ENCODE peak calls at places on chromosomes 12 and 14, in six cellular contexts. Y is IMR-90, Z is astrocyte of the cerebellum, E is uterus, C is PC-3, M is left ventricle myocardium inferior. N is an unnamed sample.

GRCh38 chr12:111304642-111305071 is 64.2 kb downstream of the PHETA1 start:
- DNase-seq in Y (no peak), Z (no peak), E (no peak), C (peak; percentile 38), M (no peak), N (no peak)

GRCh38 chr14:105294142-105294597 is 6.6 kb downstream of the BRF1 start:
- DNase-seq in Y (peak; percentile 50), Z (no peak), E (no peak), C (no peak), M (peak; percentile 82), N (no peak)

GRCh38 chr12:9198012-9198411 is 10.2 kb downstream of the PZP start:
- DNase-seq in Y (no peak), Z (no peak), E (no peak), C (no peak), M (no peak), N (no peak)

GRCh38 chr12:104352106-104352713 is 48.7 kb downstream of the EID3 start:
- DNase-seq in Y (peak; percentile 64), Z (no peak), E (no peak), C (no peak), M (no peak), N (no peak)

GRCh38 chr12:50105913-50106450 is 2.2 kb downstream of the GPD1 start:
- DNase-seq in Y (no peak), Z (no peak), E (no peak), C (no peak), M (no peak), N (no peak)

GRCh38 chr12:31740618-31741017 is 11.8 kb upstream of the AMN1 start:
- DNase-seq in Y (no peak), Z (no peak), E (no peak), C (no peak), M (no peak), N (no peak)

GRCh38 chr12:27564612-27565213 is 40.7 kb downstream of the PPFIBP1 start:
- DNase-seq in Y (no peak), Z (no peak), E (no peak), C (peak; percentile 44), M (no peak), N (no peak)

GRCh38 chr14:99733221-99733550 is 49.1 kb downstream of the CYP46A1 start:
- DNase-seq in Y (no peak), Z (no peak), E (peak; percentile 6), C (no peak), M (no peak), N (no peak)

GRCh38 chr12:132436791-132437251 is 53.1 kb upstream of the FBRSL1 start:
- DNase-seq in Y (no peak), Z (no peak), E (no peak), C (no peak), M (no peak), N (no peak)

GRCh38 chr14:86911506-86911905 is 1081.5 kb downstream of the GALC start:
- DNase-seq in Y (no peak), Z (no peak), E (no peak), C (no peak), M (no peak), N (no peak)

GRCh38 chr14:101500061-101500460 is 61.2 kb upstream of the DIO3 start:
- DNase-seq in Y (no peak), Z (no peak), E (peak; percentile 4), C (no peak), M (no peak), N (no peak)

GRCh38 chr12:49882248-49882850 is 21.4 kb downstream of the FAIM2 start:
- DNase-seq in Y (no peak), Z (no peak), E (no peak), C (no peak), M (no peak), N (no peak)

GRCh38 chr12:109632299-109632698 is 58.7 kb downstream of the MVK start:
- DNase-seq in Y (no peak), Z (no peak), E (no peak), C (no peak), M (no peak), N (no peak)

GRCh38 chr14:56135001-56135400 is 16.8 kb downstream of the PELI2 start:
- DNase-seq in Y (no peak), Z (no peak), E (no peak), C (no peak), M (no peak), N (no peak)

GRCh38 chr12:116426391-116427136 is 132.6 kb upstream of the MAP1LC3B2 start:
- DNase-seq in Y (peak; percentile 98), Z (peak; percentile 96), E (peak; percentile 88), C (peak; percentile 99), M (peak; percentile 35), N (peak; percentile 96)
- TF ChIP-seq CTCF in Y (peak; percentile 63), Z (peak; percentile 74), E (peak; percentile 18), C (peak; percentile 71), M (peak; percentile 31), N (peak; percentile 83)

GRCh38 chr12:6363330-6364036 is 11.9 kb downstream of the SCNN1A start:
- DNase-seq in Y (peak; percentile 28), Z (no peak), E (peak; percentile 80), C (peak; percentile 84), M (peak; percentile 82), N (no peak)
- TF ChIP-seq CTCF in Y (no peak), Z (no peak), E (no peak), C (peak; percentile 20), M (peak; percentile 5), N (no peak)

DNA sequence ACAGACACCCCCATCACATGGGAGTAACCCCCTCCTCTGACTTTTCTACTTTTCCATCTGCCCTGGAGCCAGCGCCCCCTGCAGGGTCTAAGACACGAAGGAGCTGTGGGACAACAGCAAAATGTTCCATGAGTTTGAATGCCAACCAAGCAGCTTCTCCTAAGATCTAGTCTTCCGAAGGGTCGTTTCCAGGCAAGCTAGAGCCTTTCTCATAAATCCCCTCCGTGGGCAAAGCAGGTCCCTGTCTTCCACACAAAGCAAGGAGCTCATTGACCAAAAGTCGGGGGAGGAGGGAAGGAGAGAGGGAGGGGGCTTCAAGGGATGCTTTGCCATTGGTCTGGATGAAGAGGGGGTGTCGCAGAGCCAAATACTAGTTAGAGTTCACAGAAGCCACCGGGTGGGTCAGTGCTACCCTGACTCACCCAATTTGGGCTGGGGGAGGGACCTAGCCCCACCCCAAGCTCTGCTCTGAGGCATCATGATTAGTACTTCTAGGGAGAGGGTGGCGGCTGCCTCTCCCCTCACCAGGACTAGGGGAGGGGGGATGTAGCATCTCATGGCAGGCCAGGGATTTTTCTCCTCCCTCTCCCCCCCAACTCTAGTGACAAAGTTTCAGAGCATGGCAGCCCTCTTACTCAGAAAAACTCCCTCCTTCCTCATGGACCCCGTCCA is 1.6 kb downstream of the MSI1 start:
- DNase-seq in Y (no peak), Z (no peak), E (no peak), C (no peak), M (no peak), N (no peak)
- TF ChIP-seq CTCF in Y (peak; percentile 28), Z (peak; percentile 64), E (no peak), C (peak; percentile 58), M (no peak), N (peak; percentile 19)

GRCh38 chr14:98006008-98006407 is 1208.8 kb downstream of the VRK1 start:
- DNase-seq in Y (no peak), Z (no peak), E (no peak), C (no peak), M (no peak), N (no peak)
- TF ChIP-seq CTCF in Y (no peak), Z (no peak), E (no peak), C (no peak), M (no peak), N (no peak)

DNA sequence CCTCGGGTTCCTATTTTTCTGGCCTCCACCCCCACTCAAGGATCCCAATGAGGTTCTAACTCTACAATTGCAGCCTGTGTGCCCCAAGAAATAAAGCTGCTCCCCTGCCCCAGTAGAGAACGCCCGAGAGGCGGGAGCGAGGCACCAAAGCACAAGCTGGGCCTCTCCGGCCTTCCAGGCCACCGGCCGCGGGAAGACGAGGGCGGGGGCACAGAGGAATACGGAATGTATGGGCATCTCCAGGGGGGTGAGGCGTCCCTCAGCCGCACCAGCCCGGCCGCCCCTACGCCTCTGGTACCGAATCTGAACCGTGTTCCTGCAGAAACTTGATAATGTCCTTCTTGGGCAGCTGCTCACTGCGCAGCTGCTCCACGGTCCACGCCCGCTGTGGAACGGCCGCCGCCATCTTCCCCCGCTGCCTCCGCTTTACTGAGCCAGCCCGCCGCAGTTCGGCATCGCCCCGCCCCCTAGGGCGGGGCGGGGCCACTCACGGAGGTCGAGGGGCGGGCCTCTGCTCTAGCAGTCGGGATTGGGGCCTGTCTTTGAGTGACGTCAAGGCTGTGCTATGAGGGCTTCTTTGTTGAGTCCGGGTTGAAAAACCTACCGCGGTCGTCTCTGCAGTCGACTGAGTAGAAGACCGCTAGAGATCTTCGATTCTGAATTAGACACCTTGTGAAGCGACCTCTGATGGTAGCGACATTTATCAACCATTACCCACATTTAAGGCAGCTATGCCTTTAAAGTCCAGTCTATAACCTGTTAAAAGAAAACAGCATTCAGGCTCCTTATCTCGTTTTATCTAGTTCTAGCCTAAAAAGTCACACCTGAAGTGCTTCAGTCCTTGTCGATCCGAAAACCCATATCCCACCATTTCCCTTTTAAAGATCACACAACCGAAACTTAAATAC is at the start of gene FKBP3:
- DNase-seq in Y (peak; percentile 99), Z (peak; percentile 97), E (peak; percentile 94), C (peak; percentile 99), M (peak; percentile 95), N (peak; percentile 90)
- TF ChIP-seq CTCF in Y (peak; percentile 16), Z (peak; percentile 18), E (peak; percentile 13), C (peak; percentile 61), M (no peak), N (no peak)

DNA sequence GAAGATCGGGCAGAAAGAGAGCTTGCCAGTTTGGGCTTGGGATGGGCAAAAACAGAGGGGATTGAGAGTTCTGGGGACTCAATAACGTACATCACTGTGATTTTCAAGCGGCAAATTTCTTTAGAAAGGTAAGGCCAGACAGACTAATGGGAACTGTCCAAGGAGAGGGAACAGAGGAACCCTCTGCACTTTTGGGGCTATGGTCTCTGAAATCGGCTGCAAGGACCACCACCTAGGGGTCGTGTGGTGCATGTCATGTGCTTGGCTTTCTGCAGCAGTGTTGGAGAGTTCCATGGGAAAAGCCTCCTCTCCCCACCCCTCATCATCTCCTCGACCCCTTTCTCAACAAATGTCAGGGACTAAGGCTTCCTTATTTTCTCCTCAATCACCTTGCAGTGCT is 79.6 kb downstream of the PPM1A start:
- DNase-seq in Y (no peak), Z (no peak), E (no peak), C (no peak), M (no peak), N (no peak)
- TF ChIP-seq CTCF in Y (no peak), Z (no peak), E (no peak), C (no peak), M (no peak), N (no peak)

N was measured in AG04449.